ENCODE peak calls at places on chromosomes 16 and 17, in eight cellular contexts. U is thoracic aorta; H is ovary; F is transverse colon; V is GM23338; E is GM12865; K is CD8-positive, alpha-beta T cell; L is AG10803. Y is an unnamed sample.

GRCh38 chr17:48804936-48805411 is 12.1 kb downstream of the TTLL6 start:
- DNase-seq in U (no peak), H (peak), F (peak), V (peak), E (peak), K (peak), L (peak), Y (peak)

GRCh38 chr17:79955961-79956735 is 79.5 kb downstream of the TBC1D16 start:
- DNase-seq in U (no peak), H (peak), F (no peak), V (no peak), E (no peak), K (no peak), L (no peak), Y (no peak)

GRCh38 chr16:22217890-22218730 is 12.0 kb downstream of the EEF2K start:
- DNase-seq in U (no peak), H (no peak), F (no peak), V (peak), E (peak), K (no peak), L (no peak), Y (peak)

GRCh38 chr16:66364117-66364958 is 2.2 kb upstream of the CDH5 start:
- DNase-seq in U (no peak), H (peak), F (peak), V (no peak), E (no peak), K (no peak), L (peak), Y (peak)

GRCh38 chr17:66733759-66734158 is 101.2 kb upstream of the CACNG5 start:
- DNase-seq in U (no peak), H (no peak), F (no peak), V (no peak), E (no peak), K (no peak), L (no peak), Y (no peak)

GRCh38 chr17:75783069-75783783 is 1.4 kb upstream of the UNK start:
- DNase-seq in U (no peak), H (no peak), F (no peak), V (peak), E (peak), K (no peak), L (peak), Y (no peak)

GRCh38 chr16:46743232-46743719 is 4.9 kb downstream of the MYLK3 start:
- DNase-seq in U (no peak), H (no peak), F (no peak), V (peak), E (peak), K (no peak), L (peak), Y (peak)

GRCh38 chr17:67574658-67575293 is 143.0 kb upstream of the NOL11 start:
- DNase-seq in U (no peak), H (no peak), F (no peak), V (no peak), E (peak), K (no peak), L (no peak), Y (no peak)

GRCh38 chr16:68190745-68191510 is 45.0 kb downstream of the ESRP2 start:
- DNase-seq in U (no peak), H (no peak), F (no peak), V (no peak), E (no peak), K (no peak), L (peak), Y (no peak)

GRCh38 chr17:78935419-78936323 is 10.5 kb upstream of the TIMP2 start:
- DNase-seq in U (peak), H (peak), F (peak), V (no peak), E (no peak), K (no peak), L (peak), Y (peak)

GRCh38 chr17:71437176-71437575 is 683.6 kb upstream of the SOX9 start:
- DNase-seq in U (no peak), H (no peak), F (no peak), V (no peak), E (no peak), K (no peak), L (peak), Y (no peak)

GRCh38 chr17:75105269-75106080 is 4.3 kb upstream of the ARMC7 start:
- DNase-seq in U (no peak), H (no peak), F (peak), V (peak), E (peak), K (peak), L (peak), Y (peak)

GRCh38 chr17:31008374-31009035 is 37.7 kb downstream of the RNF135 start:
- DNase-seq in U (no peak), H (peak), F (peak), V (peak), E (peak), K (peak), L (peak), Y (peak)

GRCh38 chr17:19978206-19978802 is 676 bp upstream of the AKAP10 start:
- DNase-seq in U (no peak), H (no peak), F (no peak), V (peak), E (no peak), K (peak), L (peak), Y (no peak)

GRCh38 chr16:24537474-24538337 is 1.7 kb upstream of the RBBP6 start:
- DNase-seq in U (no peak), H (no peak), F (no peak), V (peak), E (no peak), K (no peak), L (no peak), Y (no peak)

GRCh38 chr16:73433493-73434307 is 385.8 kb upstream of the ZFHX3 start:
- DNase-seq in U (no peak), H (no peak), F (no peak), V (peak), E (no peak), K (no peak), L (no peak), Y (no peak)

GRCh38 chr16:14186954-14187306 is 115.8 kb downstream of the MRTFB start:
- DNase-seq in U (no peak), H (no peak), F (no peak), V (no peak), E (no peak), K (no peak), L (no peak), Y (no peak)

GRCh38 chr16:84638195-84638806 is 10.0 kb upstream of the KLHL36 start:
- DNase-seq in U (no peak), H (no peak), F (no peak), V (no peak), E (no peak), K (no peak), L (no peak), Y (no peak)

GRCh38 chr17:46025510-46025909 is 26.5 kb downstream of the STH start:
- DNase-seq in U (no peak), H (no peak), F (no peak), V (no peak), E (no peak), K (no peak), L (no peak), Y (peak)

GRCh38 chr17:40448639-40449261 is 5.5 kb downstream of the IGFBP4 start:
- DNase-seq in U (no peak), H (no peak), F (peak), V (no peak), E (no peak), K (no peak), L (no peak), Y (peak)

GRCh38 chr16:86241681-86242080 is 268.6 kb upstream of the FOXF1 start:
- DNase-seq in U (no peak), H (no peak), F (no peak), V (peak), E (no peak), K (no peak), L (no peak), Y (no peak)

GRCh38 chr17:49522329-49522890 is 27.3 kb downstream of the NGFR start:
- DNase-seq in U (no peak), H (no peak), F (no peak), V (no peak), E (no peak), K (no peak), L (no peak), Y (no peak)

GRCh38 chr17:77882481-77883212 is 75.9 kb upstream of the TNRC6C start:
- DNase-seq in U (no peak), H (no peak), F (peak), V (no peak), E (peak), K (peak), L (peak), Y (peak)

GRCh38 chr17:27339836-27340550 is 46.1 kb downstream of the WSB1 start:
- DNase-seq in U (no peak), H (no peak), F (no peak), V (no peak), E (peak), K (no peak), L (no peak), Y (no peak)

GRCh38 chr17:42403150-42403549 is 14.9 kb upstream of the STAT3 start:
- DNase-seq in U (no peak), H (no peak), F (peak), V (peak), E (peak), K (peak), L (no peak), Y (no peak)

GRCh38 chr16:54655171-54655590 is 275.5 kb upstream of the IRX5 start:
- DNase-seq in U (no peak), H (peak), F (no peak), V (peak), E (no peak), K (no peak), L (peak), Y (peak)

GRCh38 chr16:7090628-7091115 is 242.0 kb upstream of the RBFOX1 start:
- DNase-seq in U (no peak), H (no peak), F (no peak), V (no peak), E (no peak), K (no peak), L (no peak), Y (no peak)

GRCh38 chr17:77466140-77466539 is 325.4 kb downstream of the SEC14L1 start:
- DNase-seq in U (no peak), H (no peak), F (no peak), V (peak), E (no peak), K (no peak), L (no peak), Y (no peak)

GRCh38 chr17:67443931-67444597 is 67.0 kb downstream of the PITPNC1 start:
- DNase-seq in U (no peak), H (no peak), F (no peak), V (no peak), E (no peak), K (no peak), L (peak), Y (no peak)

GRCh38 chr16:7364054-7364407 is 31.4 kb downstream of the RBFOX1 start:
- DNase-seq in U (no peak), H (no peak), F (no peak), V (no peak), E (no peak), K (no peak), L (no peak), Y (no peak)

GRCh38 chr17:79749156-79749815 is 18.5 kb downstream of the ENPP7 start:
- DNase-seq in U (no peak), H (no peak), F (no peak), V (no peak), E (no peak), K (no peak), L (peak), Y (no peak)

GRCh38 chr16:14088155-14088753 is 17.1 kb downstream of the MRTFB start:
- DNase-seq in U (no peak), H (no peak), F (no peak), V (no peak), E (no peak), K (no peak), L (peak), Y (no peak)

GRCh38 chr17:57665128-57665527 is 80.0 kb downstream of the CCDC182 start:
- DNase-seq in U (no peak), H (no peak), F (no peak), V (peak), E (no peak), K (no peak), L (no peak), Y (no peak)

GRCh38 chr16:8996891-8997290 is 33.2 kb upstream of the USP7 start:
- DNase-seq in U (no peak), H (no peak), F (no peak), V (peak), E (no peak), K (no peak), L (no peak), Y (no peak)

GRCh38 chr16:87114832-87115231 is 202.4 kb downstream of the C16orf95 start:
- DNase-seq in U (no peak), H (no peak), F (no peak), V (no peak), E (no peak), K (no peak), L (no peak), Y (no peak)

GRCh38 chr17:70059649-70060048 is 15.4 kb upstream of the KCNJ16 start:
- DNase-seq in U (no peak), H (no peak), F (no peak), V (no peak), E (no peak), K (no peak), L (no peak), Y (no peak)

GRCh38 chr17:67377727-67378443 is 804 bp downstream of the PITPNC1 start:
- DNase-seq in U (no peak), H (peak), F (peak), V (peak), E (peak), K (peak), L (peak), Y (peak)

GRCh38 chr17:14886200-14886739 is 378.9 kb downstream of the PMP22 start:
- DNase-seq in U (no peak), H (no peak), F (no peak), V (peak), E (no peak), K (no peak), L (peak), Y (no peak)

GRCh38 chr17:69434164-69434579 is 19.7 kb downstream of the MAP2K6 start:
- DNase-seq in U (no peak), H (no peak), F (no peak), V (no peak), E (no peak), K (no peak), L (no peak), Y (no peak)

GRCh38 chr16:28875134-28876015 is 2.9 kb upstream of the ATP2A1 start:
- DNase-seq in U (no peak), H (no peak), F (no peak), V (no peak), E (no peak), K (no peak), L (no peak), Y (no peak)
- TF ChIP-seq CTCF in U (no peak), H (no peak), F (no peak), V (peak), E (no peak), K (no peak), L (no peak), Y (no peak)

DNA sequence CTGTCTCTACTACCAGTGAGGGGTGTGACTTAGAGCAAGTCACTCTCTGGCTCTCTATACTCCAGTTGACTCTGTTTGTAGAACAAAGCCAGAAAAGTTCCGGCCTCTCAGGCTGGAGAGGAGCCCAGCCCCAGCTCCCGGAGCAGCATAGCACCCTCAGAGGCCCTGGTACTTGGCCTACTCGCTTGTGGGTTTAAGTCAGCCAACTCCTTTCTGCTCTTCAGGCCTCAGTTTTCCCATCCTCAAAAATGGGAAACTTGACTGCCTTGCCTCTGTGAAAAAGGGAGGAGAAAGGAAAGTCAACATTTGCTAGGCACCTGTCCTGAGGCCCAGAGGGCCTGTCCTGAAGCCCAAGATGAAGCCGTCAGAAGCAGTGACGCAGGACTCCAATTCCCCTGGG is 1.1 kb downstream of the CHST6 start:
- DNase-seq in U (no peak), H (no peak), F (no peak), V (no peak), E (no peak), K (no peak), L (no peak), Y (no peak)
- TF ChIP-seq CTCF in U (no peak), H (no peak), F (no peak), V (no peak), E (no peak), K (no peak), L (no peak), Y (no peak)

GRCh38 chr17:3904486-3904885 is 11.6 kb upstream of the CAMKK1 start:
- DNase-seq in U (no peak), H (no peak), F (no peak), V (peak), E (no peak), K (no peak), L (no peak), Y (peak)
- TF ChIP-seq CTCF in U (no peak), H (no peak), F (no peak), V (no peak), E (no peak), K (no peak), L (no peak), Y (no peak)

GRCh38 chr16:50839920-50840729 is 98.2 kb downstream of the CYLD start:
- DNase-seq in U (no peak), H (no peak), F (no peak), V (peak), E (no peak), K (no peak), L (no peak), Y (no peak)
- TF ChIP-seq CTCF in U (no peak), H (no peak), F (no peak), V (peak), E (no peak), K (no peak), L (no peak), Y (no peak)

DNA sequence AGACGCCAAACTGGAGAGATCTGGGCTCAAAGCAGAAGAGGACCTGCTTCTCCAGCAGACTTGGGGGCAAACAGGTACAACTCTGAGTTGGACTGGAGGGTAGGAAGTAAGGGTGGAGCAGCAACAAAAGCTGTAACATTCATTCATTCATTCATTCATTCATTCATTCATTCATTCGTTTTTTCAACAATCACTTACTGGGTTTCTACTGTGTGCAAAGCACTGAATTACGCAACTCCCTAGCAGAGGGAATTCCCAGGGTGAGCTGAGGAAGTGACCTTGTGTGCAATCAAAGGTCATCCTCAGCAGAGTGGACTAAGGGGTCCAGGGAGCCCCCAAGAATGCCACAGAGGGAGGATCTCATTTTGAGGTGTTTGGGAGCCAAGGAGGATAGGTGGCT is 231.1 kb upstream of the SDK2 start:
- DNase-seq in U (no peak), H (no peak), F (no peak), V (no peak), E (no peak), K (no peak), L (no peak), Y (no peak)
- TF ChIP-seq CTCF in U (no peak), H (no peak), F (no peak), V (no peak), E (no peak), K (no peak), L (no peak), Y (no peak)

Y was measured in body of pancreas.